ENCODE peak calls at places on chromosomes 11 and 22, in eight cellular contexts. R is NCI-H345; A is nephron progenitor cell; J is AG20443; Y is epithelial cell of esophagus; S is activated T-helper 1 cell treated with anti-CD3 and anti-CD28 coated beads, Interleukin-12 subunit alpha, Interleukin-12 subunit beta, Interleukin-2, Interleukin-4 antibody, amounts not matched to agents 30 ng/mL and 10 ng/mL and 1 ng/mL, durations not matched to agents 14 hours and 24 hours and 36 hours; E is stimulated activated CD4-positive, alpha-beta T cell treated with anti-CD3 and anti-CD28 coated beads, Interleukin-4, amount 100 ng/mL, for 24 hours; B is activated gamma-delta T cell. C is an unnamed sample.

GRCh38 chr11:60370811-60371297 is 7.5 kb upstream of the MS4A7 start:
- DNase-seq in A (no peak), R (peak), E (no peak), S (no peak), J (no peak), B (no peak), Y (peak), C (no peak)

GRCh38 chr22:26486394-26486793 is 2.7 kb downstream of the SRRD start:
- DNase-seq in B (no peak), A (no peak), J (no peak), R (no peak), Y (no peak), S (no peak), E (no peak), C (no peak)

GRCh38 chr11:14974723-14975587 is 2.8 kb upstream of the CALCA start:
- DNase-seq in J (peak), S (peak), Y (peak), E (peak), B (no peak), R (no peak), A (peak), C (peak)

GRCh38 chr11:35305670-35306382 is 113.5 kb downstream of the SLC1A2 start:
- DNase-seq in B (no peak), R (no peak), S (no peak), E (peak), Y (peak), J (peak), A (peak), C (peak)

GRCh38 chr11:2837096-2837601 is 48.4 kb downstream of the CDKN1C start:
- DNase-seq in J (peak), Y (no peak), R (no peak), E (no peak), S (no peak), A (peak), B (no peak), C (peak)

GRCh38 chr11:4881188-4881587 is 512 bp upstream of the OR51T1 start:
- DNase-seq in Y (no peak), R (no peak), S (no peak), J (no peak), A (no peak), E (no peak), B (no peak), C (no peak)

GRCh38 chr11:33588056-33588455 is 112.6 kb downstream of the C11orf91 start:
- DNase-seq in S (no peak), B (no peak), Y (no peak), E (no peak), R (no peak), J (no peak), A (no peak), C (no peak)

GRCh38 chr11:126914941-126915340 is 85.6 kb downstream of the KIRREL3 start:
- DNase-seq in S (no peak), B (no peak), A (no peak), Y (no peak), J (peak), R (no peak), E (no peak), C (peak)

GRCh38 chr22:29758068-29758622 is 8.7 kb downstream of the ZMAT5 start:
- DNase-seq in R (no peak), B (no peak), E (no peak), A (no peak), J (no peak), Y (no peak), S (no peak), C (no peak)

GRCh38 chr11:72144807-72145565 is 9.5 kb downstream of the FOLR3 start:
- DNase-seq in B (no peak), Y (peak), S (no peak), J (peak), E (no peak), R (no peak), A (no peak), C (peak)

GRCh38 chr11:46914363-46914762 is 4.0 kb downstream of the LRP4 start:
- DNase-seq in R (no peak), S (no peak), E (no peak), Y (peak), A (peak), J (peak), B (no peak), C (peak)

GRCh38 chr11:66011239-66011784 is 496 bp upstream of the CST6 start:
- DNase-seq in J (peak), B (no peak), R (no peak), A (no peak), S (no peak), Y (peak), E (no peak), C (peak)

GRCh38 chr22:47627561-47628253 is 865.3 kb downstream of the TBC1D22A start:
- DNase-seq in A (no peak), S (no peak), B (no peak), J (no peak), R (no peak), E (no peak), Y (no peak), C (no peak)

GRCh38 chr11:8777907-8778767 is 95.5 kb downstream of the RPL27A start:
- DNase-seq in Y (peak), S (no peak), B (no peak), R (no peak), A (no peak), J (peak), E (no peak), C (peak)

GRCh38 chr22:38238519-38239051 is 34.2 kb downstream of the TMEM184B start:
- DNase-seq in Y (no peak), J (peak), S (no peak), E (no peak), R (no peak), B (no peak), A (no peak), C (peak)

GRCh38 chr11:110249066-110249465 is 47.3 kb downstream of the RDX start:
- DNase-seq in S (no peak), J (peak), R (no peak), B (no peak), E (no peak), Y (peak), A (no peak), C (peak)

GRCh38 chr22:19966908-19967750 is 25.5 kb upstream of the TXNRD2 start:
- DNase-seq in A (no peak), B (no peak), J (no peak), S (no peak), E (no peak), R (no peak), Y (no peak), C (no peak)

GRCh38 chr11:2698386-2699184 is 1.2 kb downstream of the KCNQ1OT1 start:
- DNase-seq in S (no peak), E (no peak), Y (peak), B (no peak), R (no peak), J (no peak), A (no peak), C (no peak)

GRCh38 chr11:134453441-134453840 is 41.4 kb upstream of the B3GAT1 start:
- DNase-seq in E (no peak), R (no peak), J (no peak), S (no peak), Y (no peak), A (no peak), B (no peak), C (no peak)

GRCh38 chr11:69664901-69665300 is 10.3 kb downstream of the LTO1 start:
- DNase-seq in Y (no peak), S (no peak), B (no peak), E (no peak), J (no peak), R (no peak), A (no peak), C (no peak)

GRCh38 chr22:30047364-30047738 is 32.9 kb upstream of the HORMAD2 start:
- DNase-seq in B (no peak), R (no peak), Y (no peak), J (no peak), A (no peak), E (no peak), S (peak), C (peak)

GRCh38 chr11:47377571-47378010 is 756 bp downstream of the SPI1 start:
- DNase-seq in R (no peak), S (no peak), B (no peak), E (no peak), A (no peak), J (no peak), Y (no peak), C (no peak)

GRCh38 chr11:45102361-45102809 is 44.1 kb upstream of the PRDM11 start:
- DNase-seq in B (no peak), A (no peak), E (no peak), R (no peak), Y (no peak), S (no peak), J (peak), C (no peak)

GRCh38 chr11:86811637-86812321 is 11.4 kb downstream of the PRSS23 start:
- DNase-seq in S (no peak), A (no peak), J (peak), B (no peak), R (no peak), Y (peak), E (no peak), C (peak)

GRCh38 chr11:442611-443081 is 835 bp upstream of the ANO9 start:
- DNase-seq in R (no peak), S (no peak), B (no peak), E (no peak), A (no peak), Y (no peak), J (no peak), C (no peak)

GRCh38 chr22:36237462-36238347 is 1.6 kb downstream of the APOL2 start:
- DNase-seq in J (peak), B (no peak), Y (no peak), A (no peak), S (no peak), E (peak), R (no peak), C (peak)

GRCh38 chr22:37733625-37734401 is 37.0 kb downstream of the TRIOBP start:
- DNase-seq in R (no peak), J (no peak), S (no peak), A (no peak), B (no peak), E (no peak), Y (no peak), C (no peak)

GRCh38 chr11:126502982-126503381 is 147.5 kb downstream of the ST3GAL4 start:
- DNase-seq in B (no peak), Y (no peak), A (no peak), E (no peak), S (no peak), J (no peak), R (no peak), C (no peak)

GRCh38 chr22:32951081-32951806 is 106.9 kb downstream of the SYN3 start:
- DNase-seq in Y (no peak), A (peak), R (no peak), B (no peak), S (no peak), J (no peak), E (no peak), C (no peak)

GRCh38 chr22:21981874-21982273 is 713 bp downstream of the TOP3B start:
- DNase-seq in B (no peak), R (no peak), Y (peak), E (no peak), A (no peak), S (no peak), J (no peak), C (no peak)

GRCh38 chr22:45402466-45402865 is 10.9 kb downstream of the SMC1B start:
- DNase-seq in J (no peak), A (no peak), B (no peak), Y (peak), S (no peak), E (no peak), R (no peak), C (no peak)

GRCh38 chr11:14458377-14458776 is 41.2 kb downstream of the COPB1 start:
- DNase-seq in S (no peak), A (no peak), B (no peak), J (no peak), E (no peak), R (no peak), Y (no peak), C (no peak)

GRCh38 chr22:38110008-38110862 is at the start of gene BAIAP2L2:
- DNase-seq in A (peak), E (no peak), J (no peak), Y (peak), S (no peak), R (no peak), B (no peak), C (no peak)

GRCh38 chr22:35619336-35620094 is 2.4 kb upstream of the MB start:
- DNase-seq in Y (no peak), S (no peak), J (no peak), A (no peak), R (no peak), B (no peak), E (no peak), C (no peak)

GRCh38 chr22:35489225-35489624 is 51.4 kb upstream of the RASD2 start:
- DNase-seq in S (no peak), R (peak), E (no peak), A (no peak), J (no peak), Y (peak), B (no peak), C (no peak)

GRCh38 chr11:99489561-99489960 is 468.8 kb downstream of the CNTN5 start:
- DNase-seq in J (no peak), B (no peak), R (no peak), Y (no peak), A (no peak), E (no peak), S (no peak), C (no peak)